ENCODE peak calls at places on chromosomes 4 and X, in eight cellular contexts. E is RWPE1; Q is IMR-90; C is colonic mucosa; I is upper lobe of right lung; V is Calu3; H is activated CD8-positive, alpha-beta T cell treated with anti-CD3 and anti-CD28 coated beads for 36 hours; W is right lobe of liver. D is an unnamed sample.

GRCh38 chrX:155027509-155028066 is 944 bp downstream of the FUNDC2 start:
- DNase-seq in E (peak; percentile 4), Q (peak; percentile 70), C (peak; percentile 29), I (no peak), V (no peak), H (peak; percentile 26), W (no peak), D (no peak)

GRCh38 chr4:41512139-41512538 is 25.8 kb upstream of the LIMCH1 start:
- DNase-seq in E (no peak), Q (no peak), C (no peak), I (no peak), V (no peak), H (no peak), W (no peak), D (no peak)

GRCh38 chr4:30716158-30716557 is 4.0 kb upstream of the PCDH7 start:
- DNase-seq in E (peak; percentile 23), Q (peak; percentile 53), C (no peak), I (no peak), V (no peak), H (no peak), W (no peak), D (no peak)

GRCh38 chrX:81195712-81196111 is 6.0 kb downstream of the HMGN5 start:
- DNase-seq in E (no peak), Q (peak; percentile 52), C (peak; percentile 68), I (no peak), V (peak; percentile 50), H (peak; percentile 72), W (no peak), D (no peak)

GRCh38 chr4:127623755-127624087 is 9.0 kb upstream of the INTU start:
- DNase-seq in E (peak; percentile 47), Q (peak; percentile 41), C (no peak), I (peak; percentile 60), V (no peak), H (peak; percentile 28), W (no peak), D (no peak)

GRCh38 chrX:72540318-72540717 is 32.3 kb downstream of the HDAC8 start:
- DNase-seq in E (peak; percentile 1), Q (peak; percentile 58), C (no peak), I (no peak), V (no peak), H (no peak), W (no peak), D (no peak)

GRCh38 chrX:131544218-131544617 is 344 bp downstream of the OR13H1 start:
- DNase-seq in E (no peak), Q (no peak), C (no peak), I (no peak), V (no peak), H (no peak), W (no peak), D (no peak)

GRCh38 chr4:129246850-129247542 is 151.0 kb downstream of the C4orf33 start:
- DNase-seq in E (no peak), Q (no peak), C (peak; percentile 28), I (no peak), V (no peak), H (no peak), W (no peak), D (no peak)

GRCh38 chrX:132490086-132490419 is 1.2 kb upstream of the MBNL3 start:
- DNase-seq in E (no peak), Q (no peak), C (no peak), I (no peak), V (no peak), H (no peak), W (no peak), D (no peak)

GRCh38 chr4:139015948-139016451 is 419 bp downstream of the NOCT start:
- DNase-seq in E (peak; percentile 30), Q (peak; percentile 20), C (peak; percentile 56), I (peak; percentile 83), V (no peak), H (peak; percentile 52), W (peak; percentile 63), D (no peak)

GRCh38 chr4:159946983-159947645 is 844.2 kb downstream of the RAPGEF2 start:
- DNase-seq in E (peak; percentile 20), Q (peak; percentile 45), C (no peak), I (no peak), V (no peak), H (no peak), W (no peak), D (no peak)

GRCh38 chrX:71210829-71211228 is 12.2 kb upstream of the GJB1 start:
- DNase-seq in E (no peak), Q (peak; percentile 31), C (no peak), I (no peak), V (no peak), H (no peak), W (no peak), D (no peak)

GRCh38 chr4:148216321-148216720 is 225.9 kb downstream of the NR3C2 start:
- DNase-seq in E (no peak), Q (no peak), C (no peak), I (no peak), V (no peak), H (no peak), W (no peak), D (no peak)

GRCh38 chr4:129342820-129343219 is 246.9 kb downstream of the C4orf33 start:
- DNase-seq in E (peak; percentile 76), Q (peak; percentile 67), C (no peak), I (no peak), V (no peak), H (no peak), W (no peak), D (no peak)

GRCh38 chrX:46152756-46153155 is 392.5 kb downstream of the ZNF674 start:
- DNase-seq in E (no peak), Q (no peak), C (no peak), I (no peak), V (no peak), H (no peak), W (no peak), D (no peak)

GRCh38 chr4:37628977-37629609 is 57.1 kb downstream of the RELL1 start:
- DNase-seq in E (peak; percentile 64), Q (peak; percentile 87), C (no peak), I (no peak), V (peak; percentile 21), H (no peak), W (peak; percentile 53), D (no peak)

GRCh38 chr4:86482851-86483490 is 111.1 kb upstream of the PTPN13 start:
- DNase-seq in E (no peak), Q (no peak), C (no peak), I (no peak), V (no peak), H (peak; percentile 3), W (no peak), D (no peak)

GRCh38 chr4:6772223-6772928 is 10.2 kb upstream of the KIAA0232 start:
- DNase-seq in E (peak; percentile 44), Q (no peak), C (peak; percentile 79), I (no peak), V (no peak), H (no peak), W (no peak), D (no peak)
- TF ChIP-seq CTCF in E (no peak), Q (no peak), C (no peak), I (no peak), V (no peak), H (no peak), W (no peak), D (peak; percentile 29)

GRCh38 chr4:6908397-6909112 is 1.1 kb upstream of the TBC1D14 start:
- DNase-seq in E (no peak), Q (peak; percentile 50), C (no peak), I (no peak), V (no peak), H (no peak), W (no peak), D (no peak)
- TF ChIP-seq CTCF in E (no peak), Q (no peak), C (no peak), I (no peak), V (no peak), H (no peak), W (no peak), D (no peak)

GRCh38 chr4:21512351-21512750 is 436.2 kb downstream of the KCNIP4 start:
- DNase-seq in E (peak; percentile 30), Q (peak; percentile 4), C (no peak), I (no peak), V (no peak), H (no peak), W (no peak), D (no peak)
- TF ChIP-seq CTCF in E (peak; percentile 30), Q (peak; percentile 30), C (peak; percentile 16), I (peak; percentile 30), V (no peak), H (no peak), W (peak; percentile 11), D (no peak)

GRCh38 chr4:185224597-185224996 is 15.2 kb downstream of the SNX25 start:
- DNase-seq in E (no peak), Q (no peak), C (no peak), I (no peak), V (no peak), H (no peak), W (no peak), D (no peak)
- TF ChIP-seq CTCF in E (no peak), Q (no peak), C (no peak), I (peak; percentile 28), V (no peak), H (peak; percentile 22), W (no peak), D (no peak)

GRCh38 chr4:99945718-99946345 is 586 bp downstream of the DNAJB14 start:
- DNase-seq in E (peak; percentile 36), Q (peak; percentile 21), C (peak; percentile 42), I (no peak), V (no peak), H (no peak), W (no peak), D (no peak)
- TF ChIP-seq CTCF in E (no peak), Q (no peak), C (no peak), I (no peak), V (no peak), H (no peak), W (no peak), D (no peak)

GRCh38 chr4:141346144-141346543 is 125.4 kb downstream of the ZNF330 start:
- DNase-seq in E (peak; percentile 56), Q (peak; percentile 74), C (no peak), I (no peak), V (no peak), H (no peak), W (no peak), D (no peak)
- TF ChIP-seq CTCF in E (peak; percentile 68), Q (peak; percentile 74), C (peak; percentile 58), I (peak; percentile 62), V (peak; percentile 22), H (peak; percentile 23), W (peak; percentile 62), D (peak; percentile 30)

GRCh38 chrX:136198678-136199243 is 51.4 kb downstream of the FHL1 start:
- DNase-seq in E (no peak), Q (no peak), C (no peak), I (no peak), V (no peak), H (no peak), W (no peak), D (no peak)
- TF ChIP-seq CTCF in E (no peak), Q (no peak), C (no peak), I (no peak), V (no peak), H (no peak), W (no peak), D (no peak)

GRCh38 chrX:12115377-12115776 is 22.9 kb upstream of the FRMPD4 start:
- DNase-seq in E (no peak), Q (no peak), C (no peak), I (no peak), V (peak; percentile 54), H (no peak), W (no peak), D (no peak)
- TF ChIP-seq CTCF in E (no peak), Q (no peak), C (no peak), I (no peak), V (peak; percentile 26), H (no peak), W (no peak), D (no peak)

GRCh38 chrX:20063716-20064351 is 52.9 kb downstream of the MAP7D2 start:
- DNase-seq in E (no peak), Q (peak; percentile 10), C (no peak), I (no peak), V (no peak), H (peak; percentile 10), W (no peak), D (no peak)
- TF ChIP-seq CTCF in E (no peak), Q (no peak), C (no peak), I (no peak), V (no peak), H (no peak), W (no peak), D (no peak)

D was measured in esophagus squamous epithelium.